ENCODE peak calls at places on chromosomes 4 and X, in four cellular contexts. P is cardiac fibroblast, H is choroid plexus epithelial cell, B is GM23338. G is an unnamed sample.
A peak's percentile ranks its signal among the peaks of the same experiment; 100 is the strongest.

GRCh38 chr4:48033825-48034413 is 17.3 kb downstream of the NIPAL1 start:
- DNase-seq in P (peak; percentile 18), H (peak; percentile 62), B (peak; percentile 77), G (peak; percentile 16)

GRCh38 chrX:129679856-129680255 is 25.1 kb upstream of the APLN start:
- DNase-seq in P (no peak), H (no peak), B (no peak), G (no peak)

GRCh38 chrX:106415276-106415895 is 196.4 kb upstream of the RADX start:
- DNase-seq in P (peak; percentile 26), H (peak; percentile 50), B (peak; percentile 48), G (peak; percentile 38)

GRCh38 chr4:120066182-120066524 is 495 bp downstream of the MAD2L1 start:
- DNase-seq in P (no peak), H (no peak), B (peak; percentile 42), G (no peak)

GRCh38 chr4:38356686-38357085 is 307.3 kb upstream of the KLF3 start:
- DNase-seq in P (no peak), H (no peak), B (no peak), G (no peak)

GRCh38 chr4:59553063-59553738 is 1646.9 kb upstream of the ADGRL3 start:
- DNase-seq in P (peak; percentile 0), H (peak; percentile 27), B (no peak), G (no peak)

GRCh38 chr4:170088686-170089085 is 1.1 kb downstream of the AADAT start:
- DNase-seq in P (no peak), H (no peak), B (no peak), G (no peak)

GRCh38 chr4:41785665-41786064 is 37.1 kb upstream of the PHOX2B start:
- DNase-seq in P (no peak), H (no peak), B (no peak), G (no peak)

GRCh38 chrX:150848914-150849365 is 49.5 kb downstream of the CD99L2 start:
- DNase-seq in P (no peak), H (peak; percentile 71), B (no peak), G (no peak)

GRCh38 chr4:85869156-85869555 is 394.2 kb downstream of the ARHGAP24 start:
- DNase-seq in P (peak; percentile 41), H (no peak), B (peak; percentile 6), G (no peak)

GRCh38 chr4:55409468-55410171 is 13.9 kb downstream of the TMEM165 start:
- DNase-seq in P (peak; percentile 62), H (peak; percentile 67), B (peak; percentile 55), G (peak; percentile 71)
- TF ChIP-seq CTCF in P (peak; percentile 48), H (peak; percentile 54), B (peak; percentile 39), G (peak; percentile 39)

DNA sequence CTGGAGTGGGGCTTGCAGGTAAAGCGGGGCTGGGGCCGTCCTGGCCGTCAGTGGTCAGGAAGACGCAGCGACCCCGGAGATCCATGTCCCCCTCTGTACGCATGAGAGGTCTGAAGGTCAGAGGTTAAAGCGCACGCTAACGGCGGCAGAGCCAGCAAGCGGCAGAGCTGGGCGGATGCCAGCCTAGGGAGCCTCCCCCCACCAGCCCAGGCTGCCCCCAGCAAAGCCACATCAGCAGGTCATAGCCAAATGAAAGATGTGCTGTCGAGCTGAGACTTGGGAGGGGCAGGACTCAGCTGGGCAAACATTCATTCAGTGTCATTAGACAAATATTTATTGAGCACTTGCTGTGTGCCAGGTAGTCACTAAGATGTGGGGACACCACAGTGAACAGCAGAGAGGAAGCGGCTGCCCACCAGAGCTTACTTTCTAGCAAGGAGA is 593 bp upstream of the JAKMIP1 start:
- DNase-seq in P (no peak), H (no peak), B (no peak), G (no peak)
- H3K4me3 ChIP-seq in P (no peak overlapping the region), H (peak overlapping the region; percentile 8), B (peak overlapping the region; percentile 73), G (no peak overlapping the region)

GRCh38 chrX:153426204-153426603 is 14.9 kb downstream of the ZFP92 start:
- DNase-seq in P (no peak), H (no peak), B (no peak), G (no peak)

GRCh38 chrX:153423652-153424051 is 12.4 kb downstream of the ZFP92 start:
- DNase-seq in P (peak; percentile 28), H (peak; percentile 20), B (no peak), G (peak; percentile 2)

GRCh38 chrX:153417637-153418036 is 6.4 kb downstream of the ZFP92 start:
- DNase-seq in P (no peak), H (no peak), B (no peak), G (no peak)

GRCh38 chrX:153420851-153421599 is 9.8 kb downstream of the ZFP92 start:
- DNase-seq in P (no peak), H (no peak), B (no peak), G (no peak)

DNA sequence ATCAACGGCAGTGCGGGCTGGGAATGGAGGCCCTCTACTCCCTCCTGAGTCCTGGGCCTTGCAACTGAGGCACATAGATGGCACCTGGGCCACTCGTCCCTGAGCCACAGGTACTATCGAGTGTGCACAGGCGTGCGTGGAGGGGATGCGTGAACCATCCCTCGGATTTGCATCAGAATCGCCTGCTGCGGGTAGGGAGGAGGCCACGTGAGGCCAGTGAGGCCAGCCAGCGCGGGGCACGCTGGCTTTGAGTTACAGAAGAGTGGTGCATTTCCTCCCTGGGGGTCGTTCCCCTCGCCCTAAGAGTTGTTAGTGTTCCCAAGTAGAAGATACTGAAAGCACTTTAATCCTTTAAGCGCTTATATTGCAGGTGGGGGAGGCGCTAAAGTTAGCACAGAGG is 10.6 kb downstream of the ZFP92 start:
- DNase-seq in P (no peak), H (no peak), B (no peak), G (no peak)
- TF ChIP-seq CTCF in P (no peak), H (no peak), B (no peak), G (no peak)

GRCh38 chrX:24466025-24466424 is 939 bp downstream of the PDK3 start:
- DNase-seq in P (no peak), H (no peak), B (peak; percentile 18), G (no peak)
- H3K4me3 ChIP-seq in P (peak overlapping the region; percentile 62), H (no peak overlapping the region), B (peak overlapping the region; percentile 70), G (peak overlapping the region; percentile 35)

DNA sequence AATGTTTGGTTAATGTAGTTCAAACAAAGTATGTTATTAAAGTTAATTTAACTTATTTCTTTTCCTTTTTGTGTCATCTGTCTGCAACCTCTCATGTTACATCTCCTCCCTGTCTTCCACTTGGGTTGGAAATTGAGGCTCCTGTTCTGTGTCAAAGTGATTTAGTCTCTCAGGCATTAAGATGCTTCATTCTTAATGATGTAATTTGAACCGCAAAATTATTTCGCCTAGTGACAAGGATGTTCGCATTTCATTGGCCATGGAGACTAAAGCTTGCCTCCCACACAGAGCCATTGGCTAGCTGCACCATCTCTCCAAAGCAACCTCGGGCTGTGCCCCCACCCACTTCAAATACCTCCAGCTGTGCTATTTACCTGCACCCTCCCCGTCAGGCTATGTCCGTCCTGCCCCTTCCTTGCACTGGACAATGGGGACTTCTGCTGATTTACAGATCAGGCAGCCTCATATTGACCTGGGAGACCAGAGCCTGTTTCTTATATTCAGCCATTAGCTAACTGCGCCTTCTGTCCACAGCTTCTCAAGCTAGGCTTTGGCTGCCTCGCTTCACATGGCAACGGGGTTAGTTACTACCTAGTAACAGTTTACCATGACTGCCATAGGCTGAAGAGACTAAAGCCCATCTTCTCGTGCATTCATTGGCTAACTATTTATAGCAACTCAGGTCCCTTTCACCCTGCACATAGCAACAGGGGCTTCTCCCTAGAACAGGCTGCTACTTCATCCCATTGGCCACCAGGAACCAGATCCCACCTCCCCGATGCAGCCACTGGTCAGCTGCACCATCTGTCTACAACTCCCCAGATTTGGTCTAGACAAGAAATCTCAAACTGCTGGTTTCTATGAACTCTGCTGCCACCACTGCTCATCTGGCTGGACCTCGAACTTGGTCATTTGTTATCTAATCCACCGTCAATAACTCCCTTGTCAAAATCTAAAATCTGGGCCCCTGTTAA is 8.6 kb upstream of the ZNF157 start:
- DNase-seq in P (peak; percentile 96), H (peak; percentile 99), B (peak; percentile 95), G (peak; percentile 89)
- TF ChIP-seq CTCF in P (no peak), H (peak; percentile 30), B (no peak), G (no peak)

GRCh38 chr4:76601791-76602190 is 166.8 kb downstream of the SHROOM3 start:
- DNase-seq in P (peak; percentile 83), H (peak; percentile 86), B (no peak), G (peak; percentile 80)

GRCh38 chr4:76606662-76607265 is 171.7 kb downstream of the SHROOM3 start:
- DNase-seq in P (no peak), H (peak; percentile 66), B (no peak), G (no peak)

GRCh38 chr4:76607846-76608245 is 172.8 kb downstream of the SHROOM3 start:
- DNase-seq in P (no peak), H (no peak), B (no peak), G (no peak)

GRCh38 chr4:76607266-76607799 is 172.3 kb downstream of the SHROOM3 start:
- DNase-seq in P (peak; percentile 54), H (no peak), B (peak; percentile 53), G (no peak)

DNA sequence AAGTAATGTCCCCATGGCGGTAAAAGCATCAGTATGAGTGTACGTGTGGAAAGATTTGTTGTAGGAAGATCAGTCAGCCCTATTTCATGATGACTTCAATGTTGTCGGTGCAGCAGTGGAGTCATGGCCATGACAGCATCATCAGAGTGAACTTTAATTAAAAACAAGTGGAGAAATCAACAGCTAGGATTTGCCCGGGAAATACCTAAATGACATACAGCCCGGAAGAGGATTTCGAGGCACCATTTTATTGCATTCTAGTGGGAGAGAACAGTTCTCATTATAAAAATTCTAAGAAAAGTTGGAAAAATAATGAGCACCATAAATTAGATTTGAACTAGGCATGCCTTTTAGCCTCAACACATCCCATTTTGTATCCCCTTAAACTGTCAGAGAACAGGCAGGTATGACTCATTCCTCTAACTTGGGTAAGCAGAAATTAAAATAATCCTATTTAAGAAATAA is 170.1 kb downstream of the SHROOM3 start:
- DNase-seq in P (no peak), H (no peak), B (no peak), G (no peak)
- H3K4me3 ChIP-seq in P (no peak overlapping the region), H (no peak overlapping the region), B (no peak overlapping the region), G (no peak overlapping the region)

G was measured in fibroblast of the aortic adventitia.